ENCODE peak calls at places on chromosome 1, in nine cellular contexts. Z, F, Y, T, H, B, L, D and K are unnamed samples.
A peak's percentile ranks its signal among the peaks of the same experiment; 100 is the strongest.

GRCh38 chr1:175208773-175209492 is 16.4 kb upstream of the KIAA0040 start:
- DNase-seq in Z (no peak), F (no peak), Y (no peak), T (no peak), H (no peak), B (no peak), L (no peak), D (no peak), K (no peak)

GRCh38 chr1:186033744-186034345 is 299.7 kb downstream of the HMCN1 start:
- DNase-seq in Z (peak; percentile 32), F (no peak), Y (no peak), T (no peak), H (no peak), B (peak; percentile 10), L (no peak), D (no peak), K (no peak)

GRCh38 chr1:207752456-207753132 is 740 bp downstream of the CD46 start:
- DNase-seq in Z (peak; percentile 13), F (no peak), Y (no peak), T (peak; percentile 85), H (peak; percentile 33), B (peak; percentile 24), L (peak; percentile 71), D (peak; percentile 73), K (peak; percentile 80)

GRCh38 chr1:246792603-246793002 is 68.4 kb downstream of the SCCPDH start:
- DNase-seq in Z (no peak), F (no peak), Y (no peak), T (no peak), H (no peak), B (no peak), L (peak; percentile 48), D (no peak), K (no peak)

GRCh38 chr1:30525631-30525979 is 197.8 kb downstream of the MATN1 start:
- DNase-seq in Z (no peak), F (no peak), Y (no peak), T (no peak), H (no peak), B (no peak), L (peak; percentile 37), D (no peak), K (no peak)

GRCh38 chr1:219185486-219186117 is 11.9 kb downstream of the LYPLAL1 start:
- DNase-seq in Z (no peak), F (no peak), Y (no peak), T (no peak), H (no peak), B (no peak), L (no peak), D (no peak), K (no peak)

GRCh38 chr1:39902121-39902807 is 547 bp upstream of the MYCL start:
- DNase-seq in Z (peak; percentile 26), F (peak; percentile 89), Y (no peak), T (peak; percentile 93), H (peak; percentile 59), B (peak; percentile 32), L (peak; percentile 71), D (peak; percentile 87), K (peak; percentile 94)

GRCh38 chr1:64515427-64515826 is 45.5 kb downstream of the CACHD1 start:
- DNase-seq in Z (peak; percentile 69), F (no peak), Y (no peak), T (no peak), H (no peak), B (peak; percentile 65), L (peak; percentile 80), D (no peak), K (no peak)

GRCh38 chr1:154407866-154408777 is 3.0 kb downstream of the IL6R start:
- DNase-seq in Z (peak; percentile 45), F (no peak), Y (no peak), T (no peak), H (no peak), B (no peak), L (peak; percentile 73), D (peak; percentile 33), K (peak; percentile 50)
- H3K4me1 ChIP-seq in Z (peaks cover 21% of the 10 kb centered on the region), F (no peaks in the 10 kb centered on the region), Y (peaks cover 8% of the 10 kb centered on the region), T (peaks cover 51% of the 10 kb centered on the region), H (peaks cover 31% of the 10 kb centered on the region), B (peaks cover 13% of the 10 kb centered on the region), L (peaks cover 38% of the 10 kb centered on the region), D (no peaks in the 10 kb centered on the region), K (peaks cover 61% of the 10 kb centered on the region)

DNA sequence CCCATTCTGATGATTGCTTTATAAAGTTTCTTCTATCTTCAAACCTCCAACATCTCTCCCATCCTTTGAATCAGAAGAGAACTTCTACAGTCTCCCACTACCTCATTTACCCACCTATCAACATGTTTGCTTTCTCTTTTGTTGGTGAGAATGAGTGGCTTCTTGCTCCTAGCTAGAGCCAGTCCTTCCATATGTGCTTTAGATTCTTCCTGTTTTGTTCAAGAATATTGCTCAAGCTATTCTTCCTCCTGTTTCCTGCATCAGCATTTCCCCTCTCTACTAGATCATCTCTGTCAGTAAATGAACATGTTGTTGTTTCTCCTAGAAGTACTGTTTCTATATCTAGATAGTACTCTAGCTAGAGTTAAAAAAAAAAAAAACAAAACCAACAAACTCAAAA is 6.3 kb downstream of the ATF6 start:
- DNase-seq in Z (no peak), F (no peak), Y (no peak), T (no peak), H (no peak), B (no peak), L (no peak), D (no peak), K (no peak)
- H3K4me1 ChIP-seq in Z (no peaks in the 10 kb centered on the region), F (no peaks in the 10 kb centered on the region), Y (no peaks in the 10 kb centered on the region), T (peaks cover 8% of the 10 kb centered on the region), H (peaks cover 4% of the 10 kb centered on the region), B (no peaks in the 10 kb centered on the region), L (peaks cover 33% of the 10 kb centered on the region), D (no peaks in the 10 kb centered on the region), K (peaks cover 29% of the 10 kb centered on the region)

GRCh38 chr1:162042361-162042760 is 18.7 kb upstream of the OLFML2B start:
- DNase-seq in Z (no peak), F (no peak), Y (no peak), T (no peak), H (no peak), B (no peak), L (no peak), D (no peak), K (no peak)
- H3K4me1 ChIP-seq in Z (no peaks in the 10 kb centered on the region), F (no peaks in the 10 kb centered on the region), Y (no peaks in the 10 kb centered on the region), T (no peaks in the 10 kb centered on the region), H (no peaks in the 10 kb centered on the region), B (no peaks in the 10 kb centered on the region), L (no peaks in the 10 kb centered on the region), D (no peaks in the 10 kb centered on the region), K (no peaks in the 10 kb centered on the region)

GRCh38 chr1:189323090-189323489 is 1154.6 kb downstream of the BRINP3 start:
- DNase-seq in Z (peak; percentile 55), F (no peak), Y (no peak), T (no peak), H (no peak), B (peak; percentile 57), L (no peak), D (no peak), K (no peak)
- H3K4me1 ChIP-seq in Z (no peaks in the 10 kb centered on the region), F (no peaks in the 10 kb centered on the region), Y (no peaks in the 10 kb centered on the region), T (no peaks in the 10 kb centered on the region), H (no peaks in the 10 kb centered on the region), B (no peaks in the 10 kb centered on the region), L (no peaks in the 10 kb centered on the region), D (no peaks in the 10 kb centered on the region), K (no peaks in the 10 kb centered on the region)

DNA sequence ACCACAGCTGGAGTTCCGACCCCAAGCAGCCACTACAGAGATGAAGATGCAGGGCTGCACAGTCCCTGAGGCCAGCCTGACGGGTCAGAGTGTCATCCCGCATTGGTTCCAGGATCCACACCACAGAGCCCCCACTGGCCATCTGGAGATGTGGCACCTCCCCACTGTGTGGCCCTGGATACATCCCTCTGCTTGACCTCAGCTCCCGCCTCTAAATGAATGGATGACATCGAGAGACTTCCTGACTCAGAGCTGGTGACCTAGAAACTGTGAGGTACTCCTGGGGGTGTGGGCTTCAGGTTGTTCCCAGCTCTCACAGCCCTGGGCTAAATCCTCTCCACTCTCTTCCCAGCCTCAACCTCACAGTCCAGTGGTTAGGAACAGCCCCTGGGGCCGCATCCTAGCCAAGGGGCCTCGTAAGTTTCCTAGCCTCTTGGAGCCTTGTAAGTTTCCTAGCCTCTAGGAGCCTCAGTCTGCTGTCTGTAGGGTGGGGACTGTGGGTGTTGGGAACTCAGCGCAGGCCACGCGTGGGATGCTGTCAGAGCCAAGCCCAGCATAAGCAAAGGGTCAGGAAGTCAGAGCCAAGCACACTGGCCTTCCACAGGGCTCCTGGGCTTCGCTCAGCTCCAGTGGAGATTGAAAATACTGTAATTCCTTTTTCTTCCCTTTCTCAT is 87.5 kb upstream of the RUNX3 start:
- DNase-seq in Z (peak; percentile 76), F (peak; percentile 46), Y (no peak), T (no peak), H (peak; percentile 23), B (peak; percentile 12), L (no peak), D (no peak), K (no peak)
- H3K4me1 ChIP-seq in Z (peaks cover 18% of the 10 kb centered on the region), F (no peaks in the 10 kb centered on the region), Y (peaks cover 16% of the 10 kb centered on the region), T (peaks cover 11% of the 10 kb centered on the region), H (peaks cover 8% of the 10 kb centered on the region), B (peaks cover 2% of the 10 kb centered on the region), L (peaks cover 2% of the 10 kb centered on the region), D (no peaks in the 10 kb centered on the region), K (peaks cover 15% of the 10 kb centered on the region)

DNA sequence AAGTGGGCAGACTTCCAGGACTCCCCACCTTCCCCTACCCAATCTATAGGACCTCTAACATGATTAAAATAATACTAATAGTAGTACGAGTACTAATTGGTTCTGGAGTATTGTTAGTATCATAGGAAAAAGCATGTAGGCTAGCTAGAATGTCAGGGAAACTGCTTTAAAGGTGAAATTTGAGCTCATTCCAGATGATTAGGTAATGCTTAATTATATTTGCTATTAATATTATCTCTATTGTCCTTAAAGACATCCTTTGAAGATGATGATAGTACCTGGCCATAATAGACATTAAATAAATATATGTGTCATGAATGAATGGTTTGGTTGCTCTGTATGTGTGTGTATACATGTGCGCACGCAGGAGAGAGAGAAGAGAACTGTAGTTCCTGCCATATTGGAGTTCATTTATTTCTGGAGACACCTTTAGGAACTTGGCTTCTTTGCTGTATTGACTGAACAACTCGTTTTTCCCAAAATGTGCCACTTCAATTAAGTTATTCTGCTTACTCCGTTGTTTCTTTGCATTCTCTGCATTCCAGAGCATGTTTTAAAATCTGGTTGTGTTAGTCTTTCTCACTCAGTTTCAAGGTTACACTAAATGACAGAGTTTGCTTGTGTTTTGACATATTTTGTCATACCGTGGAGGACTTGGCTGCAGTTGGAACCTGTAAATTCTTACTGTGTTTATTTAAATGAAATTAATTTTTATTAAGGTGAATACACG is 117.1 kb downstream of the OSBPL9 start:
- DNase-seq in Z (no peak), F (no peak), Y (no peak), T (no peak), H (no peak), B (peak; percentile 22), L (no peak), D (no peak), K (no peak)
- H3K4me1 ChIP-seq in Z (peaks cover 5% of the 10 kb centered on the region), F (peaks cover 4% of the 10 kb centered on the region), Y (peaks cover 9% of the 10 kb centered on the region), T (peaks cover 40% of the 10 kb centered on the region), H (peaks cover 76% of the 10 kb centered on the region), B (peaks cover 2% of the 10 kb centered on the region), L (peaks cover 90% of the 10 kb centered on the region), D (peaks cover 8% of the 10 kb centered on the region), K (peaks cover 40% of the 10 kb centered on the region)